ENCODE peak calls at places on chromosomes 4 and X, in five cellular contexts. One of them, this sample, is unnamed.
A peak's percentile ranks its signal among the peaks of the same experiment; 100 is the strongest.

GRCh38 chr4:808860-809570 is 16.9 kb downstream of the CPLX1 start:
- DNase-seq in aorta: no peak
- DNase-seq in adipocyte: no peak
- DNase-seq in kidney glomerular epithelial cell: no peak
- DNase-seq in coronary artery: no peak
- DNase-seq in this sample: no peak

GRCh38 chr4:13612569-13612968 is 15.0 kb downstream of the BOD1L1 start:
- DNase-seq in aorta: no peak
- DNase-seq in adipocyte: no peak
- DNase-seq in kidney glomerular epithelial cell: peak; percentile 12
- DNase-seq in coronary artery: no peak
- DNase-seq in this sample: no peak

GRCh38 chr4:155906554-155907247 is 3.2 kb downstream of the TDO2 start:
- DNase-seq in aorta: peak; percentile 46
- DNase-seq in adipocyte: peak; percentile 100
- DNase-seq in kidney glomerular epithelial cell: peak; percentile 23
- DNase-seq in coronary artery: no peak
- DNase-seq in this sample: peak; percentile 97

GRCh38 chr4:144989306-144989705 is 108.7 kb downstream of the ANAPC10 start:
- DNase-seq in aorta: no peak
- DNase-seq in adipocyte: no peak
- DNase-seq in kidney glomerular epithelial cell: no peak
- DNase-seq in coronary artery: no peak
- DNase-seq in this sample: no peak

GRCh38 chr4:76624271-76624681 is 189.2 kb downstream of the SHROOM3 start:
- DNase-seq in aorta: peak; percentile 80
- DNase-seq in adipocyte: peak; percentile 91
- DNase-seq in kidney glomerular epithelial cell: peak; percentile 91
- DNase-seq in coronary artery: peak; percentile 91
- DNase-seq in this sample: peak; percentile 96

GRCh38 chr4:128380306-128380705 is 92.7 kb upstream of the PGRMC2 start:
- DNase-seq in aorta: no peak
- DNase-seq in adipocyte: no peak
- DNase-seq in kidney glomerular epithelial cell: no peak
- DNase-seq in coronary artery: no peak
- DNase-seq in this sample: no peak

GRCh38 chrX:31269914-31270313 is 198.1 kb upstream of the FTHL17 start:
- DNase-seq in aorta: no peak
- DNase-seq in adipocyte: no peak
- DNase-seq in kidney glomerular epithelial cell: no peak
- DNase-seq in coronary artery: no peak
- DNase-seq in this sample: peak; percentile 75

GRCh38 chrX:48498374-48498809 is 10.4 kb upstream of the PORCN start:
- DNase-seq in aorta: no peak
- DNase-seq in adipocyte: peak; percentile 37
- DNase-seq in kidney glomerular epithelial cell: peak; percentile 90
- DNase-seq in coronary artery: no peak
- DNase-seq in this sample: peak; percentile 35

GRCh38 chr4:121688261-121688660 is 8.5 kb downstream of the ANXA5 start:
- DNase-seq in aorta: no peak
- DNase-seq in adipocyte: no peak
- DNase-seq in kidney glomerular epithelial cell: no peak
- DNase-seq in coronary artery: no peak
- DNase-seq in this sample: no peak

GRCh38 chr4:176238157-176238608 is 30.8 kb downstream of the ASB5 start:
- DNase-seq in aorta: no peak
- DNase-seq in adipocyte: peak; percentile 90
- DNase-seq in kidney glomerular epithelial cell: no peak
- DNase-seq in coronary artery: no peak
- DNase-seq in this sample: peak; percentile 94

GRCh38 chrX:65241059-65241721 is 264.9 kb upstream of the ZC4H2 start:
- DNase-seq in aorta: no peak
- DNase-seq in adipocyte: peak; percentile 1
- DNase-seq in kidney glomerular epithelial cell: no peak
- DNase-seq in coronary artery: no peak
- DNase-seq in this sample: no peak

GRCh38 chr4:1543561-1543960 is 137.3 kb upstream of the NKX1-1 start:
- DNase-seq in aorta: no peak
- DNase-seq in adipocyte: no peak
- DNase-seq in kidney glomerular epithelial cell: no peak
- DNase-seq in coronary artery: no peak
- DNase-seq in this sample: no peak

GRCh38 chr4:47071863-47072441 is 40.6 kb downstream of the GABRB1 start:
- DNase-seq in aorta: no peak
- DNase-seq in adipocyte: peak; percentile 51
- DNase-seq in kidney glomerular epithelial cell: peak; percentile 65
- DNase-seq in coronary artery: no peak
- DNase-seq in this sample: peak; percentile 57

GRCh38 chr4:2408401-2408958 is 10.0 kb downstream of the ZFYVE28 start:
- DNase-seq in aorta: no peak
- DNase-seq in adipocyte: no peak
- DNase-seq in kidney glomerular epithelial cell: no peak
- DNase-seq in coronary artery: no peak
- DNase-seq in this sample: no peak

GRCh38 chr4:126899382-126899801 is 733.4 kb upstream of the INTU start:
- DNase-seq in aorta: no peak
- DNase-seq in adipocyte: peak; percentile 86
- DNase-seq in kidney glomerular epithelial cell: peak; percentile 18
- DNase-seq in coronary artery: no peak
- DNase-seq in this sample: peak; percentile 28

GRCh38 chr4:94406668-94407437 is 44.9 kb upstream of the PDLIM5 start:
- DNase-seq in aorta: peak; percentile 76
- DNase-seq in adipocyte: peak; percentile 95
- DNase-seq in kidney glomerular epithelial cell: peak; percentile 78
- DNase-seq in coronary artery: peak; percentile 80
- DNase-seq in this sample: peak; percentile 93

GRCh38 chr4:165631912-165632311 is 241.1 kb upstream of the TLL1 start:
- DNase-seq in aorta: no peak
- DNase-seq in adipocyte: no peak
- DNase-seq in kidney glomerular epithelial cell: no peak
- DNase-seq in coronary artery: no peak
- DNase-seq in this sample: no peak

GRCh38 chr4:24614881-24615280 is 30.5 kb upstream of the DHX15 start:
- DNase-seq in aorta: no peak
- DNase-seq in adipocyte: no peak
- DNase-seq in kidney glomerular epithelial cell: no peak
- DNase-seq in coronary artery: no peak
- DNase-seq in this sample: no peak

GRCh38 chr4:4386736-4387392 is at the start of gene NSG1:
- DNase-seq in aorta: no peak
- DNase-seq in adipocyte: peak; percentile 52
- DNase-seq in kidney glomerular epithelial cell: no peak
- DNase-seq in coronary artery: no peak
- DNase-seq in this sample: peak; percentile 27

GRCh38 chr4:143076723-143077122 is 108.0 kb upstream of the USP38 start:
- DNase-seq in aorta: no peak
- DNase-seq in adipocyte: no peak
- DNase-seq in kidney glomerular epithelial cell: no peak
- DNase-seq in coronary artery: no peak
- DNase-seq in this sample: no peak

GRCh38 chr4:127400736-127401346 is 231.9 kb upstream of the INTU start:
- DNase-seq in aorta: peak; percentile 63
- DNase-seq in adipocyte: peak; percentile 90
- DNase-seq in kidney glomerular epithelial cell: peak; percentile 70
- DNase-seq in coronary artery: no peak
- DNase-seq in this sample: peak; percentile 77

GRCh38 chrX:1300449-1300848 is 31.8 kb downstream of the CSF2RA start:
- DNase-seq in aorta: no peak
- DNase-seq in adipocyte: no peak
- DNase-seq in kidney glomerular epithelial cell: no peak
- DNase-seq in coronary artery: no peak
- DNase-seq in this sample: no peak

GRCh38 chrX:9867753-9868152 is 81.5 kb downstream of the SHROOM2 start:
- DNase-seq in aorta: no peak
- DNase-seq in adipocyte: no peak
- DNase-seq in kidney glomerular epithelial cell: no peak
- DNase-seq in coronary artery: no peak
- DNase-seq in this sample: no peak